ENCODE peak calls at places on chromosome 7, in ten cellular contexts. H is tibial nerve, O is HCT116, W is IMR-90, B is breast epithelium, D is HepG2, F is body of pancreas, G is NB4, C is H54, L is transverse colon. A is an unnamed sample.

GRCh38 chr7:39582536-39582935 is 16.3 kb downstream of the YAE1 start:
- DNase-seq in F (no peak), C (no peak), O (no peak), W (no peak), B (no peak), L (no peak), G (no peak), H (no peak), D (no peak), A (peak)

GRCh38 chr7:19143930-19144574 is 1.2 kb downstream of the FERD3L start:
- DNase-seq in G (no peak), O (no peak), W (no peak), L (no peak), B (no peak), H (no peak), D (no peak), F (no peak), C (no peak), A (no peak)

GRCh38 chr7:36863901-36864701 is 139.8 kb upstream of the AOAH start:
- DNase-seq in H (no peak), W (no peak), D (peak), G (no peak), L (peak), B (no peak), O (no peak), C (no peak), F (no peak), A (no peak)

GRCh38 chr7:64907641-64908326 is 4.7 kb downstream of the ZNF273 start:
- DNase-seq in W (peak), B (no peak), C (no peak), D (peak), H (no peak), O (no peak), G (no peak), L (no peak), F (no peak), A (no peak)

GRCh38 chr7:30816291-30817059 is 45.3 kb downstream of the MINDY4 start:
- DNase-seq in F (no peak), H (no peak), B (no peak), L (no peak), W (no peak), O (no peak), C (no peak), G (no peak), D (no peak), A (no peak)

GRCh38 chr7:23026164-23026563 is 12.2 kb upstream of the HYCC1 start:
- DNase-seq in W (peak), D (no peak), H (no peak), L (no peak), F (no peak), C (no peak), O (no peak), G (no peak), B (no peak), A (no peak)

GRCh38 chr7:46754135-46754730 is 827.7 kb downstream of the TNS3 start:
- DNase-seq in C (no peak), B (no peak), G (no peak), D (no peak), O (peak), H (no peak), L (no peak), F (no peak), W (peak), A (no peak)

GRCh38 chr7:542935-543789 is 23.5 kb upstream of the PDGFA start:
- DNase-seq in O (no peak), W (peak), D (peak), L (no peak), G (peak), C (peak), H (no peak), B (no peak), F (no peak), A (no peak)

GRCh38 chr7:45268013-45268412 is 110.4 kb downstream of the RAMP3 start:
- DNase-seq in B (no peak), H (no peak), G (no peak), W (no peak), F (no peak), D (no peak), O (no peak), L (no peak), C (no peak), A (no peak)

GRCh38 chr7:127035203-127035849 is 217.4 kb downstream of the GRM8 start:
- DNase-seq in B (no peak), D (no peak), O (no peak), F (peak), C (no peak), G (peak), H (no peak), L (peak), W (no peak), A (no peak)

GRCh38 chr7:101435461-101436225 is 73.0 kb downstream of the COL26A1 start:
- DNase-seq in L (no peak), B (no peak), H (no peak), G (no peak), F (no peak), C (no peak), W (no peak), D (no peak), O (no peak), A (no peak)

GRCh38 chr7:16926283-16926682 is 44.5 kb upstream of the AGR3 start:
- DNase-seq in F (no peak), W (peak), C (no peak), O (peak), L (peak), H (peak), B (no peak), G (peak), D (peak), A (peak)

GRCh38 chr7:158389514-158390425 is 197.9 kb downstream of the PTPRN2 start:
- DNase-seq in L (no peak), F (peak), W (no peak), O (no peak), H (no peak), D (no peak), B (no peak), G (no peak), C (no peak), A (no peak)

GRCh38 chr7:50657912-50658311 is 92.7 kb upstream of the DDC start:
- DNase-seq in C (no peak), G (no peak), B (no peak), F (no peak), L (no peak), H (no peak), O (no peak), D (no peak), W (no peak), A (no peak)

GRCh38 chr7:132076301-132077049 is 499.8 kb downstream of the PLXNA4 start:
- DNase-seq in G (no peak), O (no peak), L (no peak), C (no peak), D (no peak), F (no peak), W (no peak), H (no peak), B (no peak), A (no peak)

GRCh38 chr7:148175512-148175911 is 415.1 kb upstream of the C7orf33 start:
- DNase-seq in G (no peak), O (no peak), F (no peak), L (no peak), D (no peak), B (no peak), C (no peak), H (no peak), W (no peak), A (no peak)

GRCh38 chr7:92179393-92179924 is 517 bp upstream of the LRRD1 start:
- DNase-seq in D (no peak), H (no peak), O (no peak), L (no peak), G (no peak), W (peak), F (peak), B (no peak), C (no peak), A (no peak)

GRCh38 chr7:24290004-24290641 is 6.1 kb downstream of the NPY start:
- DNase-seq in D (peak), F (peak), H (no peak), W (peak), L (no peak), C (peak), G (peak), B (no peak), O (peak), A (peak)

GRCh38 chr7:22008011-22008410 is 62.3 kb upstream of the CDCA7L start:
- DNase-seq in F (no peak), H (no peak), D (no peak), L (no peak), O (no peak), B (no peak), C (no peak), G (no peak), W (no peak), A (no peak)

GRCh38 chr7:92631830-92632487 is 41.8 kb upstream of the FAM133B start:
- DNase-seq in H (no peak), G (no peak), F (no peak), L (no peak), B (no peak), C (no peak), W (no peak), O (no peak), D (no peak), A (no peak)

GRCh38 chr7:92606985-92607384 is 16.8 kb upstream of the FAM133B start:
- DNase-seq in B (no peak), L (no peak), W (no peak), H (no peak), G (no peak), C (no peak), O (no peak), D (no peak), F (no peak), A (no peak)

GRCh38 chr7:85341121-85341520 is 154.3 kb upstream of the SEMA3D start:
- DNase-seq in D (no peak), B (no peak), O (no peak), H (no peak), G (no peak), F (no peak), C (no peak), W (no peak), L (no peak), A (no peak)

GRCh38 chr7:147547252-147547897 is 1043.2 kb upstream of the C7orf33 start:
- DNase-seq in G (peak), O (no peak), D (peak), L (peak), C (peak), F (peak), B (no peak), W (peak), H (no peak), A (peak)

GRCh38 chr7:73841689-73842247 is 548 bp downstream of the METTL27 start:
- DNase-seq in G (no peak), O (no peak), F (no peak), C (no peak), B (no peak), H (no peak), D (no peak), W (no peak), L (peak), A (no peak)

GRCh38 chr7:73844131-73844547 is 1.8 kb upstream of the METTL27 start:
- DNase-seq in D (no peak), F (no peak), C (no peak), H (no peak), L (no peak), B (no peak), O (no peak), W (no peak), G (no peak), A (no peak)

GRCh38 chr7:73839743-73840714 is 2.3 kb downstream of the METTL27 start:
- DNase-seq in D (no peak), B (no peak), C (no peak), F (no peak), L (no peak), O (no peak), W (no peak), G (no peak), H (no peak), A (no peak)

GRCh38 chr7:73840715-73841379 is 1.5 kb downstream of the METTL27 start:
- DNase-seq in W (no peak), C (no peak), L (no peak), G (peak), F (no peak), B (no peak), O (no peak), H (no peak), D (no peak), A (no peak)

DNA sequence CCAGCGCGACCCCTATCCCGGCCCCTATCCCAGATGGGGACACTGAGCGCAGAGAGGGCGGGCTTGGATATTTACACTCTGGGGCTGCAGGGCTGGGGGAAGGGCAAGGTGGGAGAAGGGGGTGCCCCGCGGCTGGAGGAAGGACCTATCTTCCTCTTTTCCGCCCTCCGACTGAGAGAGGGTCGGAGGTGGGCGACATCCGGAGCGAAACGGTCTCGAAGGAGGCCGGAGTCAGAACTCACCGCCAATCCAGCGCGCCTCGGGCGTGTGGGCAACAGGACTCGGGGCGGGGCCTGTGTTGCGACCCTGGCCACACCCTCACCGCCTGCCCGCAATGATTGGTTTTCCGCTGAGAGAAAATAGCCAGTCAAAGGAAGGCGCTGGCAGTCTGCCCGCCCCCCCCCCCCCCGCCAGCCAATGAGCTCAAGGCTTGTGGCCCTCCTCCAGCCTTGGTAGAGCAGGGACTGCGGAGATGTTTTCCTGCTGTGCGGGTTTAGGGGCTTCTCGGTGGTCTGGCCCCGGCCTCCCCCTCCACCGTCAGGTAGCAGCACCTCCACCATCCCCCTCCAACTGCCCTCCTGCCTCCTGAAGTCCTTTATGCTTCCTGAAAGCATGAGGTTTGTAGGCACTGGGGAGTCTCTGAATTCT is at the start of gene METTL27:
- DNase-seq in O (peak), G (peak), F (peak), H (peak), D (peak), C (peak), L (peak), W (peak), B (peak), A (peak)
- TF ChIP-seq POLR2A in O (peak), G (peak), F (peak), H (no peak), D (peak), C (peak), L (peak), W (peak), B (peak), A (peak)

DNA sequence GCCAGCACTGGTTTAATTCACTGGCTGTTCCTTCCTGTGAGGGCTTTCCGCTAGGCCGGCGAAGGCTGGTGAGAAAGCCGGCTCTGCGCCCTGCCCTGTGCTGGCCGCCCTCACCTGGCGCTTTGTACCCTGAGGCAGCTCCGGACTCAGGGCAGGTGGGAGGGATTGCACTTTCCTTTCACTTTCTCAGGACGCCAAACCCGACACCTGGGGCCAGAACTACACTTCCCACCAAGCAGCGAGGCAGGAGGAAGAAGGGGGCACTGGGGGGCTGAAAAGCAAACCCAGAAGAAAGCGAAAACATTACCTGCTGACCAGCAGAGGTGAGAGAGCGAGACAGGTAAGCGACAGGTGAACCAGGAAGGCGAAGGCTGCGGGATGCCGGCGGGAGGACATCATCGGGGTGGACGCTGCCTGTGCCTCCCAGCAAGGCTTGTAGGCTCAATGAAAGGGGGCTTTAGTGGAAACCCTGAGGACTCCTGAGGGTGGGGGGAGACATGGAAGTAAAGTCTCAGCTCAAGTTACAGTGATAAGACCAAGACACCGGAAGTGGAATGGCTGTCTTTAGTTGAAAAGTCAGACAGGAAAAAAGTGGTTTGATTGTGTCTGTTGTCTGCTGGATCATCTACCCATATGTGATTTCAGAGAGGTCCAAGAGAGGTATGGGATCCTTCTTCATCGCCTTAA is at the start of gene RAB19:
- DNase-seq in G (no peak), O (peak), H (no peak), F (peak), W (no peak), L (peak), B (peak), C (no peak), D (no peak), A (no peak)
- TF ChIP-seq POLR2A in G (no peak), O (no peak), H (no peak), F (peak), W (no peak), L (peak), B (no peak), C (no peak), D (no peak), A (no peak)

GRCh38 chr7:100091411-100092181 is 2.8 kb downstream of the COPS6 start:
- DNase-seq in W (peak), H (no peak), B (no peak), L (no peak), G (peak), D (no peak), O (no peak), C (no peak), F (no peak), A (peak)

GRCh38 chr7:100093925-100094486 is 5.2 kb downstream of the COPS6 start:
- DNase-seq in W (no peak), G (no peak), B (no peak), O (no peak), H (no peak), F (no peak), L (no peak), C (no peak), D (no peak), A (no peak)

GRCh38 chr7:100095289-100095688 is 5.9 kb downstream of the MCM7 start:
- DNase-seq in H (no peak), B (no peak), W (no peak), C (no peak), L (no peak), O (no peak), F (no peak), G (no peak), D (no peak), A (no peak)

GRCh38 chr7:100093498-100093897 is 4.7 kb downstream of the COPS6 start:
- DNase-seq in D (no peak), O (no peak), F (no peak), C (no peak), B (no peak), L (no peak), G (no peak), W (no peak), H (no peak), A (no peak)

DNA sequence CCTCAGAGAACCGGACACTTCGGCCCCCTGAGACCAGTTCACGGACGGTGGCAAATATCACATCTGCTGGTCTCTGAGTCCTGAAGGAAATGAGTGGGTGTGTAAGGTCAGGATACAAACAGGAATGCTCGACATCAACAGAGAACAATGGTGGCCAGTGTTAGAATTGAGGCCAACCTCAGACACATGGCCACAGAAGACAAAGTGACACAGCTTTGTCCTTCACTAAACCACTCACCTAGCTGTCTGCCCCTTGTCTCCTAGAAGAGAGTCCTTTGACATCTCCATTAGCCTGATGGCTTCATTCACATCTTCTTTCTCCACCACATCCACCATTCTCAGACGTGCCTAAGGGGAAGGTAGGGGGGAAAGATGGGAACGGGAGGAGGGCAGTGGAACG is 4.3 kb downstream of the COPS6 start:
- DNase-seq in D (no peak), L (no peak), F (no peak), G (no peak), C (no peak), O (no peak), B (no peak), W (no peak), H (no peak), A (no peak)
- TF ChIP-seq POLR2A in D (no peak), L (no peak), F (no peak), G (peak), C (no peak), O (no peak), B (no peak), W (no peak), H (no peak), A (no peak)

GRCh38 chr7:139623518-139623917 is 100.0 kb downstream of the CLEC2L start:
- DNase-seq in G (peak), C (no peak), F (no peak), B (no peak), H (no peak), D (no peak), O (no peak), L (no peak), W (peak), A (peak)
- TF ChIP-seq POLR2A in G (no peak), C (no peak), F (no peak), B (no peak), H (no peak), D (no peak), O (no peak), L (no peak), W (no peak), A (no peak)

DNA sequence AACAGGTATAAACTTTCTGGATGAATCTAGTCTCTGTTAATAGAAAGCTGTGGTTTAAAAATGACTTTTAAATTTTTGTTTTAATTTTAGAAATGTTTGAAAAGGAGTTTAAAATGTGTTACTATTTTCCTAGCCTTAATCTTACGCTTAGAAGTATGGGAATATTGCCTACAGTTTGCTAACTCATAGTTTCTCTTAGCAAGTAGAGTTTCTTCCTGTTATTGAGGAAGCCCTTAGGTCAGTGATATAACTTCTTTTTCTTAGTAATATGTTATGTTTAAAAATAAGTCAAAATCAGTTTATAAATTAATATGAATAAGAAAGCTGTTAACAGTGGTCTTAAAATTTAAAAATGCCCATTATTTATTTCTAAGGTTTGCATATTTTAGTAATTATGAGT is 3.1 kb downstream of the STARD3NL start:
- DNase-seq in B (no peak), D (no peak), W (no peak), G (no peak), O (no peak), F (no peak), L (no peak), C (no peak), H (no peak), A (no peak)
- TF ChIP-seq POLR2A in B (no peak), D (no peak), W (no peak), G (no peak), O (no peak), F (no peak), L (no peak), C (no peak), H (no peak), A (no peak)

GRCh38 chr7:129952653-129953560 is at the start of gene UBE2H:
- DNase-seq in F (peak), G (peak), L (peak), C (peak), W (peak), H (peak), B (peak), O (peak), D (peak), A (peak)
- TF ChIP-seq POLR2A in F (peak), G (peak), L (peak), C (peak), W (peak), H (peak), B (peak), O (peak), D (peak), A (peak)

DNA sequence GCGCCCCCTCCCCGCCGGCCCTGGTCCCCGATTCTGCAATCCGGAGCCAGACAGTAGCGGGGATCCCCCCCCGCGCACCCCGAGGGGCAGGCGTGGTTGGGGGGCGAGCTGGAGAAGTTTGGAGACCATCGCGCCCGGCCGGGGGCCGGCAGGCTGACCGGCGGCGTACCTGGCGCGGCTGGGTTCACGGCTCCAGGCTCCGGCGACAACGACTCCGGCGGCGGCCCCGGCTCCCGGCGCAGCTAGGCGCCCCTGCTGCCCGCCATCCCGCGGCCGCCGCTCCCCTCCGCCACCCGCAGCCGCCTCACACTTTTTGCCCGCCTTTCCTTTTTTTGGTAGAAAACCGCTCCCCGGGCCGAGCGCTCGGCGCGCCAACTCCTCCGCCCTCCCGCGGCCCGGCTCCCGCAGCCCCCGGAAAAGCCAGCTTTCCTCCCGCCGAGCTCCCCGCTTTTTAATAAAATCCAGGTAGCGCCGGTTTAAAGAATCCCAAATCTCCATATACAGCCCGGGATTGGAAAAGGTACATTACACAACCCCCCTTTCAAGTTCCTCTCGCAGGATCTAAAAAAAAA is at the start of gene TNRC18:
- DNase-seq in F (peak), D (no peak), W (no peak), G (peak), O (no peak), C (no peak), L (peak), B (no peak), H (no peak), A (peak)
- TF ChIP-seq POLR2A in F (peak), D (no peak), W (no peak), G (peak), O (no peak), C (peak), L (no peak), B (peak), H (peak), A (peak)

A was measured in erythroblast.